ENCODE peak calls at places on chromosomes 12 and 14, in four cellular contexts. V is HepG2, P is K562, M is GM12878. E is an unnamed sample.

GRCh38 chr14:100419856-100420255 is 96.7 kb downstream of the SLC25A47 start:
- DNase-seq in V (peak), P (no peak), M (no peak), E (peak)

GRCh38 chr14:46051801-46052200 is 599.8 kb downstream of the RPL10L start:
- DNase-seq in V (no peak), P (no peak), M (no peak), E (no peak)

GRCh38 chr14:94631536-94632304 is 19.5 kb downstream of the SERPINA3 start:
- DNase-seq in V (no peak), P (no peak), M (no peak), E (no peak)

GRCh38 chr14:100523536-100524025 is 63.6 kb downstream of the BEGAIN start:
- DNase-seq in V (no peak), P (no peak), M (no peak), E (no peak)

GRCh38 chr12:28955491-28955890 is 193.6 kb upstream of the FAR2 start:
- DNase-seq in V (no peak), P (no peak), M (no peak), E (no peak)

GRCh38 chr12:52185400-52185967 is 6.3 kb downstream of the KRT80 start:
- DNase-seq in V (no peak), P (no peak), M (no peak), E (no peak)

GRCh38 chr12:54393350-54393655 is 8.8 kb upstream of the ZNF385A start:
- DNase-seq in V (no peak), P (no peak), M (no peak), E (no peak)

GRCh38 chr12:122661938-122662337 is 41.2 kb downstream of the HCAR2 start:
- DNase-seq in V (no peak), P (no peak), M (no peak), E (no peak)

DNA sequence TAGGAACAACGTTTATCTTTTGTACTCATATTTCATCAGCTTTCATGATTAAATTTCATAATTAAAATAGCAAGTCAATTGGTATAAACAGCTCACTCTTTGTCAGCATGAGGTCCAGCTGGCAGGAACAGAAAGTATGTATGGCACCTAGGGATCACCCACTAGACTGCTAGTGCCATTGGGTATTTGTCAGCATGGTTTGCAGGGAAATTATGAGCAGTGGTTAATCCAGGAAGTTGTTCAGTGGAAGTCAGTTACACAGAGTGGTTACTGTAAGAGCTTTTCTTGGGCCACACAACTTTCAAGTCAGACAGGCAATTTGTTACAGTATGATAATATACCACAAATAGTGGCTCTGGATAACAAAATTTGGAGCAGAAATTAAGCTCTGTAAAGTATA is 340.3 kb upstream of the RGS6 start:
- DNase-seq in V (no peak), P (no peak), M (no peak), E (no peak)
- TF ChIP-seq JUNB in V (no peak), P (no peak), M (no peak), E (no peak)

DNA sequence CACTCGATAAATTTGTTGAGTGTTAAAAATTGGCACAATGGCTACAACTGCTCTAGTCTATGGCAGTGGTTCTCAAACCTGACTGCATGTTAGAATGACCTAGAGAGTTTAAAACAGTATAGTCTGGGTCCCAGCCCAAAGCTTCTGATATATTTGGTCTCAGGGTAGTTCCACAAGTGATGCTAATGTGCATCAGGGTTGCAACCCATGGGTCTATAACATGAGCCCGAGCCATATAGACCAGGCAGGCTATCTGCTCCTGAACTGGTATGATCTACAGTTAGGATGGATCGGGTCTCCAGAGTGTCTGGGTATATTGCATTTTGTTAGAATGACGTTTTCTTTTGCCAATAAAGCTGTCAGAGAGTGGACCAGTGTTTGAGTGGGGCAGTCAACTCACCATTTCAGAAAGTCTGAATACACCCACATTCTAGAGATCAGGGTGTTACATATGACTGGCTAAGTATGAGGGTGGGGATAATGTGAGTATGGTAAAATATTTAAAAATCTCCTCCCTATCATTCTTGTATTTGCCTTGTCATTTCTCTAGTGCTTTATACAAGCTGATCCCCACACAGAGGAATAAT is 80.9 kb downstream of the FRMD6 start:
- DNase-seq in V (no peak), P (no peak), M (no peak), E (no peak)
- TF ChIP-seq POLR2AphosphoS5 in V (no peak), P (no peak), M (no peak), E (no peak)

GRCh38 chr14:85596562-85596961 is 66.6 kb downstream of the FLRT2 start:
- DNase-seq in V (no peak), P (no peak), M (no peak), E (no peak)
- TF ChIP-seq JUNB in V (no peak), P (no peak), M (no peak), E (no peak)

GRCh38 chr12:56629459-56630179 is 507 bp downstream of the BAZ2A start:
- DNase-seq in V (no peak), P (peak), M (no peak), E (peak)

GRCh38 chr12:56631790-56632700 is 1.9 kb upstream of the BAZ2A start:
- DNase-seq in V (peak), P (peak), M (no peak), E (peak)

GRCh38 chr12:56628671-56629458 is 1.3 kb downstream of the BAZ2A start:
- DNase-seq in V (peak), P (peak), M (no peak), E (peak)

GRCh38 chr12:56632701-56633464 is 2.8 kb upstream of the BAZ2A start:
- DNase-seq in V (no peak), P (no peak), M (no peak), E (no peak)

GRCh38 chr12:56630180-56630632 is at the start of gene BAZ2A:
- DNase-seq in V (peak), P (peak), M (no peak), E (peak)
- TF ChIP-seq POLR2AphosphoS5 in V (no peak), P (no peak), M (no peak), E (peak)

E was measured in GM23338.